ENCODE peak calls at places on chromosomes 7 and 10, in five cellular contexts. M, D, C, A and O are unnamed samples. For H3K27me3, the result is how much of the 10 kb centered on the place peaks cover.

GRCh38 chr7:11231190-11231589 is 257.5 kb downstream of the PHF14 start:
- DNase-seq in M (no peak), D (no peak), C (no peak), A (no peak), O (no peak)

GRCh38 chr10:30556189-30556588 is 73.4 kb downstream of the LYZL2 start:
- DNase-seq in M (no peak), D (peak), C (no peak), A (no peak), O (no peak)

GRCh38 chr10:117373848-117374505 is 1.3 kb downstream of the PDZD8 start:
- DNase-seq in M (peak), D (peak), C (peak), A (peak), O (peak)

GRCh38 chr7:45065031-45065995 is 23.5 kb downstream of the NACAD start:
- DNase-seq in M (no peak), D (no peak), C (no peak), A (no peak), O (no peak)

GRCh38 chr7:45129181-45129800 is 17.8 kb upstream of the TBRG4 start:
- DNase-seq in M (no peak), D (no peak), C (no peak), A (no peak), O (no peak)

GRCh38 chr10:77925410-77925794 is 1.2 kb downstream of the DLG5 start:
- DNase-seq in M (no peak), D (peak), C (no peak), A (peak), O (no peak)

GRCh38 chr7:117019786-117020604 is 66.7 kb downstream of the ST7 start:
- DNase-seq in M (peak), D (peak), C (peak), A (peak), O (peak)

GRCh38 chr10:104247513-104248146 is 7.1 kb upstream of the GSTO1 start:
- DNase-seq in M (no peak), D (no peak), C (no peak), A (no peak), O (no peak)

GRCh38 chr7:3899559-3899991 is 598.5 kb downstream of the SDK1 start:
- DNase-seq in M (no peak), D (no peak), C (no peak), A (no peak), O (no peak)

DNA sequence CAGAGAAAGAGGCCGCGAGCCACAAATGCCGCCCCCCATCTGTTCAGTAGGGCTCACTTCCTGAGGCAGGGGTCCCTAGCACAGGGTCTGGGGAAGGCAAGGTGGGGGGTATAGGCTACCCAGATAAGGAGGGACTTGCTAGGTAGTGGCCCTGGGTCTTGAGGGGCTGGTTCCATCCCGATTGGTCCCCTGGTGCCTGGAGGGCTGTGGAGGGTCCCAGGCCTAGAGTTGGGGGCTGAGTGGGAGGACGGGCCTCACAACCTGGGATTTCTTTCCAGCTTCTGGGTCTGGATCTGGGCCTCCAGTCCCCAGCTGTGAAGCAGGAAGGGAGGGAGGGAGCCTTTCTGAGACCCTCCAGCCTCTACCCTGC is 75.1 kb upstream of the EN2 start:
- DNase-seq in M (no peak), D (no peak), C (no peak), A (no peak), O (no peak)
- H3K27me3 ChIP-seq in M (under half), D (half or more), C (half or more), A (half or more), O (half or more)

DNA sequence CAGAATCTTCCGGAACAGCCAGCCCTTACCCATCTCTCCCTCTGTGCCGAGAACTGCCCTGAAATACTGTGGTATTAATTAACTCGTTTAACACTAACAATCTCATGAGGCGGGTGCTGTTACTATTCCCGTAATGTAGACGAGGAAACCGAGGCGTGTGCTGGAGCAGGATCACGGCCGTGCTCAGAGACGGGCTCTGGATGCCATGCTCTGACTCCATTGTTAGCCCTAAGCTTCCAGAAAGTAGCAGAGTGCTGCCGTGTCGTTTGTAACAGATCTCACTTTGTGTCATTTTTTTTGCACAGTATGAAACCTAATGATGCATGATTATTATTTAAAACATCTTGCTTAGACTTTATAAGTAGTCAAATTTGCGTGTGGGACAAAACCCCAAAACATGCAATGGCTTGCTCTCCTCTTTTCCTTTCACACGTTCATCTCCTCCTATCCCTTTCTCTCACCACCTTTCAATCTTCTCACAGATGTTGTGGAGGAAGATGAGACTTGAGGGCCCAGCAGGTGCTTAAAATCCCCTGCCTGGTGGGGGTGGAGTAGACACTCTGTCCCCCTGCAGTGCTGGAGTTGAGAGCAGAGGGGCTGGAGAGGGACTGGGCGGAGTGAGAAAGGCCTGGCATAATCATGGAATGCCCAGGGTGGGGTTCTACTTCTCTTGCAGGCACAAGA is 479 bp upstream of the ACTR3C start:
- DNase-seq in M (no peak), D (peak), C (no peak), A (peak), O (no peak)
- H3K4me3 ChIP-seq in M (peak), D (peak), C (peak), A (peak), O (peak)

GRCh38 chr10:115606727-115607126 is 513.6 kb downstream of the ATRNL1 start:
- DNase-seq in M (no peak), D (no peak), C (no peak), A (no peak), O (no peak)
- H3K27ac ChIP-seq in M (no peak), D (no peak), C (no peak), A (no peak), O (no peak)

GRCh38 chr10:132035476-132035875 is 30.3 kb upstream of the JAKMIP3 start:
- DNase-seq in M (no peak), D (no peak), C (no peak), A (no peak), O (no peak)
- H3K27me3 ChIP-seq in M (under half), D (under half), C (half or more), A (half or more), O (half or more)

DNA sequence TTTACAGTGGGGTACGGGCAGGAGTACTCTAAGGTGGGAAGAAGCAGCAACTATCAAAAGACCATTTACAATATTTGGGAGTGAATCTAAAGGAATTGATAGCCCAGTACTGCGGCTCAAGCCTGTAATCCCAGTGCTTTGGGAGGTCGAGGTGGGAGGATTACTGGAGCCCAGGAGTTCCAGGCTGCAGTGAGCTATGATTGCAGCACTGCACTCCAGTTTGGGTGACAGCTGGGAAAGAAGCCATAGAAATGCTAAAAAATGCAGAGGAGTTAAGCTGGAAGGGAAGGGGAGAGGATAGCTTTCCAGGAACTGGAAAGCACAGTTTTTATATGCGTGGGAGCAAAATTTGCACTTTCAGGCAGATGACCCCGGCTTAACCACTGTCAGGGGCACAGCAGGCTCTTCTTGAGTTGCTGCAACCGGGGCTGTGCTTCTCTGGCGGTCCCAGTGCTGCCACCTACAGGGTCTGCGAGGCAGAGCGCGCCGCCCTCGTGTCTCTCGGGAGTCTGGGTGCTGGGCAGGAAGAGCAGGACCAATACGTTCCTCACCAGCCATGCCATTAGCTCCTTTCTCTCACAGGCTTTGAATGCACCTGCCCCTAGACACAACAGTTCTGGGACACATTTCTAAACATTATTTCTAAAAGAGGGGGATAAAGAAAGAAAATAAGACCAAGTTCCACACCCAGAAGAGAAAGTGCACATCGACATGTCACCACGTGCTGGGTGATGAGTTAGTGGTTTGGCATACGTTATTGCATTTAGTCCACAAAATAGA is 10.1 kb upstream of the BMPER start:
- DNase-seq in M (peak), D (peak), C (peak), A (peak), O (peak)
- H3K4me3 ChIP-seq in M (no peak), D (no peak), C (no peak), A (no peak), O (no peak)

GRCh38 chr10:56258378-56258777 is 102.7 kb downstream of the ZWINT start:
- DNase-seq in M (no peak), D (no peak), C (no peak), A (no peak), O (no peak)

GRCh38 chr10:56258991-56259390 is 102.1 kb downstream of the ZWINT start:
- DNase-seq in M (no peak), D (no peak), C (no peak), A (no peak), O (no peak)

DNA sequence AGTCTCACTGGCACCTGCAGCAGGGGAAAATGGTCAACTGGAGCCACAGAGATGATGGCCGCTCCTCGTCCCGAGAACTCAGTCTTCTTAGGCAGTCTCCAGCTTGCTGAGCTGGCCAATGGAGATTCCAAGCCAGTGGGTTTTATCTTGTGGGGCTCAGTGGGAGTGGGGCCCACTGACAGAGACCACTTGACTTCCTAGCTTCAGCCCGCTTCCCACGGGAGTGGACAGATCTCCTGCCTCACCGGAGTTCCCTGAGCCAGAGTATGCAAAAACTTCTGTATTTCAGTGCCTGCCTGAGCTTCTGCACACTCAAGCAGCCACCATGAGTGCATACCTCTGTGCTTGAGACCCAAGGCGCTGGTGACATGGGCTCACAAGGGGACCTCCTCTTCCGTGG is 105.8 kb downstream of the ZWINT start:
- DNase-seq in M (no peak), D (no peak), C (no peak), A (no peak), O (no peak)
- H3K27ac ChIP-seq in M (no peak), D (no peak), C (no peak), A (no peak), O (no peak)